ENCODE peak calls at places on chromosome 21, in nine cellular contexts. B, X, E, F, M, N, K, S and O are unnamed samples.

GRCh38 chr21:36798461-36798860 is 99.5 kb downstream of the SIM2 start:
- DNase-seq in B (no peak), X (no peak), E (no peak), F (no peak), M (no peak), N (no peak), K (no peak), S (no peak), O (no peak)

GRCh38 chr21:45049725-45050359 is 24.5 kb upstream of the ADARB1 start:
- DNase-seq in B (no peak), X (no peak), E (no peak), F (no peak), M (no peak), N (no peak), K (no peak), S (peak), O (no peak)

GRCh38 chr21:16709866-16710550 is 802.8 kb upstream of the CXADR start:
- DNase-seq in B (no peak), X (peak), E (no peak), F (peak), M (no peak), N (no peak), K (no peak), S (peak), O (no peak)

GRCh38 chr21:31326478-31327247 is 17.4 kb downstream of the TIAM1 start:
- DNase-seq in B (no peak), X (peak), E (no peak), F (peak), M (no peak), N (peak), K (peak), S (no peak), O (no peak)

GRCh38 chr21:26405735-26406361 is 167.2 kb downstream of the CYYR1 start:
- DNase-seq in B (no peak), X (peak), E (peak), F (peak), M (no peak), N (peak), K (no peak), S (peak), O (no peak)

GRCh38 chr21:39373634-39374033 is 24.7 kb upstream of the HMGN1 start:
- DNase-seq in B (no peak), X (peak), E (no peak), F (peak), M (no peak), N (peak), K (no peak), S (peak), O (no peak)

GRCh38 chr21:17512245-17513213 is at the start of gene CXADR:
- DNase-seq in B (peak), X (peak), E (peak), F (peak), M (peak), N (peak), K (peak), S (peak), O (peak)

GRCh38 chr21:27802816-27803475 is 836.1 kb upstream of the ADAMTS5 start:
- DNase-seq in B (no peak), X (no peak), E (peak), F (peak), M (no peak), N (peak), K (no peak), S (peak), O (no peak)

GRCh38 chr21:38664315-38664714 is 141.4 kb upstream of the ETS2 start:
- DNase-seq in B (no peak), X (no peak), E (no peak), F (no peak), M (no peak), N (no peak), K (no peak), S (no peak), O (no peak)

GRCh38 chr21:33975548-33976081 is 60.0 kb upstream of the ATP5PO start:
- DNase-seq in B (no peak), X (peak), E (peak), F (peak), M (no peak), N (no peak), K (peak), S (no peak), O (no peak)

GRCh38 chr21:39392296-39392695 is 43.4 kb upstream of the HMGN1 start:
- DNase-seq in B (no peak), X (no peak), E (no peak), F (no peak), M (no peak), N (no peak), K (no peak), S (peak), O (no peak)

GRCh38 chr21:33976082-33976979 is 60.7 kb upstream of the ATP5PO start:
- DNase-seq in B (peak), X (peak), E (peak), F (peak), M (no peak), N (peak), K (peak), S (no peak), O (no peak)

GRCh38 chr21:16082038-16082816 is 352.4 kb downstream of the USP25 start:
- DNase-seq in B (no peak), X (no peak), E (peak), F (peak), M (no peak), N (peak), K (no peak), S (peak), O (no peak)

GRCh38 chr21:41241341-41241740 is 73.4 kb downstream of the BACE2 start:
- DNase-seq in B (no peak), X (peak), E (no peak), F (no peak), M (no peak), N (no peak), K (no peak), S (no peak), O (no peak)

GRCh38 chr21:45227735-45228134 is 60.0 kb downstream of the POFUT2 start:
- DNase-seq in B (no peak), X (no peak), E (no peak), F (no peak), M (no peak), N (no peak), K (no peak), S (no peak), O (no peak)

GRCh38 chr21:31557956-31558838 is 101.3 kb upstream of the SOD1 start:
- DNase-seq in B (peak), X (peak), E (peak), F (peak), M (no peak), N (peak), K (peak), S (peak), O (peak)

GRCh38 chr21:25329227-25329626 is 278.1 kb downstream of the MRPL39 start:
- DNase-seq in B (peak), X (peak), E (no peak), F (peak), M (no peak), N (no peak), K (no peak), S (no peak), O (no peak)

GRCh38 chr21:33761104-33762036 is 119.1 kb downstream of the ITSN1 start:
- DNase-seq in B (peak), X (peak), E (peak), F (peak), M (no peak), N (peak), K (no peak), S (no peak), O (no peak)

GRCh38 chr21:41892726-41893125 is 13.6 kb upstream of the PRDM15 start:
- DNase-seq in B (no peak), X (no peak), E (no peak), F (no peak), M (no peak), N (no peak), K (no peak), S (no peak), O (no peak)

GRCh38 chr21:46124926-46125845 is 27.3 kb downstream of the COL6A2 start:
- DNase-seq in B (no peak), X (no peak), E (no peak), F (no peak), M (peak), N (no peak), K (no peak), S (no peak), O (no peak)

GRCh38 chr21:44710294-44710665 is 1.1 kb downstream of the TSPEAR start:
- DNase-seq in B (no peak), X (no peak), E (no peak), F (no peak), M (no peak), N (no peak), K (no peak), S (peak), O (no peak)

GRCh38 chr21:46052703-46053651 is 44.9 kb upstream of the COL6A2 start:
- DNase-seq in B (peak), X (peak), E (no peak), F (peak), M (peak), N (no peak), K (peak), S (no peak), O (no peak)

GRCh38 chr21:35395728-35396127 is 346.6 kb upstream of the RUNX1 start:
- DNase-seq in B (no peak), X (peak), E (no peak), F (peak), M (no peak), N (no peak), K (no peak), S (no peak), O (no peak)

GRCh38 chr21:45405271-45405818 is 380 bp downstream of the COL18A1 start:
- DNase-seq in B (no peak), X (peak), E (no peak), F (peak), M (peak), N (no peak), K (no peak), S (peak), O (no peak)

GRCh38 chr21:16620921-16621320 is 891.1 kb downstream of the USP25 start:
- DNase-seq in B (no peak), X (no peak), E (no peak), F (no peak), M (no peak), N (no peak), K (no peak), S (no peak), O (no peak)

GRCh38 chr21:29434081-29434480 is 135.4 kb downstream of the BACH1 start:
- DNase-seq in B (no peak), X (no peak), E (no peak), F (peak), M (no peak), N (peak), K (no peak), S (no peak), O (no peak)

GRCh38 chr21:35932232-35932911 is 128.0 kb downstream of the SETD4 start:
- DNase-seq in B (peak), X (peak), E (peak), F (peak), M (no peak), N (no peak), K (no peak), S (no peak), O (no peak)

GRCh38 chr21:36385909-36386642 is 884 bp downstream of the CHAF1B start:
- DNase-seq in B (no peak), X (no peak), E (no peak), F (peak), M (no peak), N (peak), K (no peak), S (peak), O (no peak)

GRCh38 chr21:44892095-44892494 is 18.6 kb upstream of the PTTG1IP start:
- DNase-seq in B (no peak), X (no peak), E (no peak), F (no peak), M (no peak), N (no peak), K (no peak), S (peak), O (no peak)

GRCh38 chr21:45254557-45254930 is 33.2 kb downstream of the POFUT2 start:
- DNase-seq in B (no peak), X (no peak), E (no peak), F (no peak), M (no peak), N (no peak), K (no peak), S (no peak), O (no peak)

GRCh38 chr21:37153193-37153934 is 80.3 kb downstream of the TTC3 start:
- DNase-seq in B (no peak), X (peak), E (no peak), F (peak), M (no peak), N (no peak), K (no peak), S (no peak), O (no peak)

GRCh38 chr21:44730951-44731579 is 19.7 kb upstream of the TSPEAR start:
- DNase-seq in B (no peak), X (no peak), E (peak), F (no peak), M (no peak), N (no peak), K (no peak), S (no peak), O (no peak)

GRCh38 chr21:35100351-35100771 is 51.3 kb upstream of the RUNX1 start:
- DNase-seq in B (no peak), X (peak), E (no peak), F (no peak), M (no peak), N (no peak), K (no peak), S (no peak), O (no peak)